ENCODE peak calls at places on chromosomes 4 and X, in five cellular contexts. One of them, this sample, is unnamed.

GRCh38 chr4:6502747-6503465 is 30.5 kb upstream of the PPP2R2C start:
- DNase-seq in OCI-LY7: no peak
- DNase-seq in tibial nerve: no peak
- DNase-seq in neural progenitor cell: no peak
- DNase-seq in fibroblast of lung: no peak
- DNase-seq in this sample: no peak

GRCh38 chr4:148530114-148530513 is 87.9 kb upstream of the NR3C2 start:
- DNase-seq in OCI-LY7: no peak
- DNase-seq in tibial nerve: no peak
- DNase-seq in neural progenitor cell: no peak
- DNase-seq in fibroblast of lung: no peak
- DNase-seq in this sample: no peak

GRCh38 chr4:3135155-3136011 is 60.9 kb downstream of the HTT start:
- DNase-seq in OCI-LY7: no peak
- DNase-seq in tibial nerve: no peak
- DNase-seq in neural progenitor cell: no peak
- DNase-seq in fibroblast of lung: no peak
- DNase-seq in this sample: no peak

GRCh38 chr4:8349664-8350225 is 80.2 kb downstream of the HTRA3 start:
- DNase-seq in OCI-LY7: no peak
- DNase-seq in tibial nerve: no peak
- DNase-seq in neural progenitor cell: no peak
- DNase-seq in fibroblast of lung: no peak
- DNase-seq in this sample: no peak

GRCh38 chr4:55347610-55348228 is 1.7 kb downstream of the SRD5A3 start:
- DNase-seq in OCI-LY7: peak
- DNase-seq in tibial nerve: no peak
- DNase-seq in neural progenitor cell: no peak
- DNase-seq in fibroblast of lung: no peak
- DNase-seq in this sample: no peak

GRCh38 chr4:70196855-70197254 is 1.3 kb downstream of the ODAM start:
- DNase-seq in OCI-LY7: no peak
- DNase-seq in tibial nerve: no peak
- DNase-seq in neural progenitor cell: no peak
- DNase-seq in fibroblast of lung: no peak
- DNase-seq in this sample: no peak

GRCh38 chr4:150867148-150867547 is 147.9 kb downstream of the LRBA start:
- DNase-seq in OCI-LY7: peak
- DNase-seq in tibial nerve: no peak
- DNase-seq in neural progenitor cell: peak
- DNase-seq in fibroblast of lung: peak
- DNase-seq in this sample: no peak

GRCh38 chrX:109880629-109881028 is 122.3 kb upstream of the TMEM164 start:
- DNase-seq in OCI-LY7: no peak
- DNase-seq in tibial nerve: no peak
- DNase-seq in neural progenitor cell: no peak
- DNase-seq in fibroblast of lung: no peak
- DNase-seq in this sample: no peak

GRCh38 chrX:94288325-94288724 is 614.3 kb downstream of the FAM133A start:
- DNase-seq in OCI-LY7: no peak
- DNase-seq in tibial nerve: no peak
- DNase-seq in neural progenitor cell: peak
- DNase-seq in fibroblast of lung: no peak
- DNase-seq in this sample: no peak

GRCh38 chrX:150155396-150156048 is 207.6 kb upstream of the MAMLD1 start:
- DNase-seq in OCI-LY7: no peak
- DNase-seq in tibial nerve: no peak
- DNase-seq in neural progenitor cell: no peak
- DNase-seq in fibroblast of lung: peak
- DNase-seq in this sample: no peak

GRCh38 chrX:48958635-48959094 is 1.3 kb upstream of the OTUD5 start:
- DNase-seq in OCI-LY7: no peak
- DNase-seq in tibial nerve: no peak
- DNase-seq in neural progenitor cell: peak
- DNase-seq in fibroblast of lung: peak
- DNase-seq in this sample: no peak

GRCh38 chr4:23822181-23822580 is 67.7 kb downstream of the PPARGC1A start:
- DNase-seq in OCI-LY7: no peak
- DNase-seq in tibial nerve: no peak
- DNase-seq in neural progenitor cell: no peak
- DNase-seq in fibroblast of lung: no peak
- DNase-seq in this sample: no peak

GRCh38 chr4:177574446-177574845 is 132.2 kb upstream of the AGA start:
- DNase-seq in OCI-LY7: no peak
- DNase-seq in tibial nerve: no peak
- DNase-seq in neural progenitor cell: no peak
- DNase-seq in fibroblast of lung: peak
- DNase-seq in this sample: no peak

GRCh38 chr4:35970366-35970960 is 273.9 kb downstream of the ARAP2 start:
- DNase-seq in OCI-LY7: no peak
- DNase-seq in tibial nerve: no peak
- DNase-seq in neural progenitor cell: no peak
- DNase-seq in fibroblast of lung: no peak
- DNase-seq in this sample: no peak

GRCh38 chr4:80101086-80101767 is 28.2 kb upstream of the ANTXR2 start:
- DNase-seq in OCI-LY7: no peak
- DNase-seq in tibial nerve: no peak
- DNase-seq in neural progenitor cell: no peak
- DNase-seq in fibroblast of lung: no peak
- DNase-seq in this sample: no peak

GRCh38 chrX:275967-276587 is 5.1 kb upstream of the PLCXD1 start:
- DNase-seq in OCI-LY7: no peak
- DNase-seq in tibial nerve: peak
- DNase-seq in neural progenitor cell: peak
- DNase-seq in fibroblast of lung: peak
- DNase-seq in this sample: no peak

GRCh38 chr4:24884925-24885324 is 27.9 kb downstream of the CCDC149 start:
- DNase-seq in OCI-LY7: no peak
- DNase-seq in tibial nerve: no peak
- DNase-seq in neural progenitor cell: no peak
- DNase-seq in fibroblast of lung: no peak
- DNase-seq in this sample: no peak

GRCh38 chrX:69153060-69153730 is 12.1 kb downstream of the PJA1 start:
- DNase-seq in OCI-LY7: no peak
- DNase-seq in tibial nerve: peak
- DNase-seq in neural progenitor cell: peak
- DNase-seq in fibroblast of lung: peak
- DNase-seq in this sample: no peak

GRCh38 chrX:151505796-151506195 is 57.7 kb upstream of the PASD1 start:
- DNase-seq in OCI-LY7: peak
- DNase-seq in tibial nerve: no peak
- DNase-seq in neural progenitor cell: peak
- DNase-seq in fibroblast of lung: no peak
- DNase-seq in this sample: no peak
- TF ChIP-seq CTCF in OCI-LY7: peak
- TF ChIP-seq CTCF in tibial nerve: no peak
- TF ChIP-seq CTCF in neural progenitor cell: peak
- TF ChIP-seq CTCF in fibroblast of lung: no peak
- TF ChIP-seq CTCF in this sample: peak

DNA sequence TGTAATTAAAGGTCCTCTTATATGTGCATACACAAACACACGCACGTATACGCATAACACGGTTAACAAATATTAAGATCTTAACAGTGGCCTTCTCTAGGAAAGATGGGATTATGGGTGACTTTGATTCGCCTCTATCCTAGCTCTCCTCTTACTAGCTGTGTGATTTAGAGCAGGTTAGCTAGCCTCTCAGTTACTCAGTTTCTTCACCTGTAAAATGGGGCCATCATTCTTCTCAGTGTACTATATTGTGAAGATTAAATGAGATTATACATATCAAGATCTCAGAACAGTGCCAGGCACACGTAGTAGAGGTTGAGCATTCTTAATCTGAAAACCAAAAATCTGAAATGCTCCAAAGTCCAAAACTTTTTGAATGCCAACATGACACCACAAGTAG is 159.3 kb downstream of the BCOR start:
- DNase-seq in OCI-LY7: no peak
- DNase-seq in tibial nerve: no peak
- DNase-seq in neural progenitor cell: no peak
- DNase-seq in fibroblast of lung: no peak
- DNase-seq in this sample: no peak
- TF ChIP-seq CTCF in OCI-LY7: no peak
- TF ChIP-seq CTCF in tibial nerve: no peak
- TF ChIP-seq CTCF in neural progenitor cell: no peak
- TF ChIP-seq CTCF in fibroblast of lung: no peak
- TF ChIP-seq CTCF in this sample: no peak

DNA sequence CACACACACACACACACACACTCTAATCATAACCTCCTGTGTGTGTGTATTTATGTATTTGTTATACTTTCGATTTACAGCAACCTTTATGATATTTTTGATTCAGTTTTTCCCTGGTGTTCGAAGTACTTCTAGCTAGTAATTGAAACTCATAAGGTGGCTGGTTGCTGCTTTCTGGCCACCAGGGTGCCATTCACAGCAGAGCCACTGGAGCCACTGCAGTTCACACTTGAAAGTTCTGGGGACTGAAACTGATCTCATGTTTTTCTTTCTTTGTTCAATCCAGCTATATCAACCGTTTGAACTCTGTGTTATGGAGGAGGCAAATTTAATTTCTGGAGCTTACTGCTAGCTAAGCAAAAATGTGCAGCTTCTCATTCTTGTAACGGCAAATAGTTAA is 419.4 kb downstream of the ADGRL3 start:
- DNase-seq in OCI-LY7: no peak
- DNase-seq in tibial nerve: no peak
- DNase-seq in neural progenitor cell: no peak
- DNase-seq in fibroblast of lung: no peak
- DNase-seq in this sample: no peak
- TF ChIP-seq CTCF in OCI-LY7: no peak
- TF ChIP-seq CTCF in tibial nerve: no peak
- TF ChIP-seq CTCF in neural progenitor cell: peak
- TF ChIP-seq CTCF in fibroblast of lung: peak
- TF ChIP-seq CTCF in this sample: no peak

GRCh38 chrX:138775501-138775900 is 64.0 kb upstream of the FGF13 start:
- DNase-seq in OCI-LY7: peak
- DNase-seq in tibial nerve: no peak
- DNase-seq in neural progenitor cell: peak
- DNase-seq in fibroblast of lung: peak
- DNase-seq in this sample: no peak
- TF ChIP-seq CTCF in OCI-LY7: peak
- TF ChIP-seq CTCF in tibial nerve: peak
- TF ChIP-seq CTCF in neural progenitor cell: peak
- TF ChIP-seq CTCF in fibroblast of lung: peak
- TF ChIP-seq CTCF in this sample: peak

GRCh38 chr4:114036426-114036825 is 57.0 kb upstream of the ARSJ start:
- DNase-seq in OCI-LY7: no peak
- DNase-seq in tibial nerve: no peak
- DNase-seq in neural progenitor cell: peak
- DNase-seq in fibroblast of lung: no peak
- DNase-seq in this sample: no peak
- TF ChIP-seq CTCF in OCI-LY7: no peak
- TF ChIP-seq CTCF in tibial nerve: no peak
- TF ChIP-seq CTCF in neural progenitor cell: no peak
- TF ChIP-seq CTCF in fibroblast of lung: no peak
- TF ChIP-seq CTCF in this sample: no peak

GRCh38 chr4:156875697-156876096 is 95.9 kb downstream of the PDGFC start:
- DNase-seq in OCI-LY7: no peak
- DNase-seq in tibial nerve: no peak
- DNase-seq in neural progenitor cell: no peak
- DNase-seq in fibroblast of lung: no peak
- DNase-seq in this sample: no peak
- TF ChIP-seq CTCF in OCI-LY7: no peak
- TF ChIP-seq CTCF in tibial nerve: no peak
- TF ChIP-seq CTCF in neural progenitor cell: no peak
- TF ChIP-seq CTCF in fibroblast of lung: no peak
- TF ChIP-seq CTCF in this sample: no peak

DNA sequence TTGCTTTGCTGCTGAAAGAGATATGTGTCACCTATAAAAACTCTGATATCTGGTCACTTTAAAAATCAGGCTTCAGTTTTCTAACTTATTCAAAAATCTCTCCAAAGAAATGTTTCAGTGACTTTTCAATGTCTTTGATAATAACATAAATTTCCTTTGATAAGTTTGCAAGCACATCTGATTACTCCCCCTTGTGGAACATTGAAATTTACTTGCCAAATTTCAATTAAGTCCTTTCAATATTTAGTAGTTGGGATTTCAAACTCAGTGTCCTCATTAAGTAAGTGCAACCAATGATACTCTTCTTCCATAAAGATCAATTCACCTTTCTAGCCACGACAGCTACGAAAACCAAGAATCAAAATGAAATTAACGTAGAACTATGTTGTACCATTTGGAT is 151.3 kb upstream of the FAM47C start:
- DNase-seq in OCI-LY7: no peak
- DNase-seq in tibial nerve: no peak
- DNase-seq in neural progenitor cell: no peak
- DNase-seq in fibroblast of lung: peak
- DNase-seq in this sample: no peak
- TF ChIP-seq CTCF in OCI-LY7: peak
- TF ChIP-seq CTCF in tibial nerve: no peak
- TF ChIP-seq CTCF in neural progenitor cell: peak
- TF ChIP-seq CTCF in fibroblast of lung: peak
- TF ChIP-seq CTCF in this sample: no peak

DNA sequence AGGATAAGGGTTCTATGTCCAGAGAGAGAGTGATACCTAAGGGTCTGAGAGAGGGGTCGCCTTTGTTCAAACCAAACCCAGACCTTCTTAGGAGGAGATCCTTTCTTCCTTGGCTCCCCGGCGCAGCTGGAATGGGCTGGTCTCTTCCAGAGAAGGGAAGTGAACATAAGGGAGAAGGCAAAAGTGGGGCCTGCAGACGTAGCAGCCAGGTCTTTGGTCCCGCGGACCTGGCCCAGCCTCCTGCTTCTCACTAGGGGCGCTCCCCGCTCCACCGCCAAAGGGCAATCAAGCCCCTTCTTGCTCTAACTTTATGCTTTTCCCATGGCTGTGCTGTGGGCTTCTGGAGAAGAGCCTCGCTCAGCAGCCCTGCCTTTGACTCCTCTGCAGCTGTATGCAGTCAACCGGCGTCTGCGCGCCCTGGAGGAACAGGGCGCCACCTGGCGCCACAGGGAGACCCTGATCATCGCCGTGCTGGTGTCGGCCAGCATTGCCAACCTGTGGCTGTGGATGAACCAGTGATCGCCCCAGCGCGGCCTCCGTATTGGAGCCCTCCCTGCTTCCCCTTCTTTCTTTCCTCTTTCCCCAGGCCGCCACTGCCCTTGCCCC is 6.5 kb downstream of the FATE1 start:
- DNase-seq in OCI-LY7: peak
- DNase-seq in tibial nerve: no peak
- DNase-seq in neural progenitor cell: peak
- DNase-seq in fibroblast of lung: peak
- DNase-seq in this sample: no peak
- TF ChIP-seq CTCF in OCI-LY7: peak
- TF ChIP-seq CTCF in tibial nerve: no peak
- TF ChIP-seq CTCF in neural progenitor cell: peak
- TF ChIP-seq CTCF in fibroblast of lung: no peak
- TF ChIP-seq CTCF in this sample: no peak

This sample was measured in D721Med.